ENCODE peak calls at places on chromosomes 5 and 9, in four cellular contexts. F is endodermal cell, N is GM10248, C is tibial nerve. Q is an unnamed sample.

GRCh38 chr9:35611230-35611797 is 6.3 kb downstream of the TESK1 start:
- DNase-seq in C (peak), N (peak), F (peak), Q (peak)

GRCh38 chr9:93185261-93186150 is 1.6 kb downstream of the WNK2 start:
- DNase-seq in C (no peak), F (peak), N (no peak), Q (no peak)

GRCh38 chr5:88248743-88249540 is 19.7 kb downstream of the TMEM161B start:
- DNase-seq in C (no peak), F (no peak), N (no peak), Q (no peak)

GRCh38 chr9:134390537-134390936 is 64.3 kb downstream of the RXRA start:
- DNase-seq in C (no peak), F (no peak), N (peak), Q (peak)

GRCh38 chr5:41648976-41649375 is 138.6 kb upstream of the PLCXD3 start:
- DNase-seq in N (no peak), F (no peak), C (no peak), Q (no peak)

GRCh38 chr5:14545890-14546289 is 35.7 kb upstream of the OTULINL start:
- DNase-seq in C (no peak), F (no peak), N (no peak), Q (no peak)

GRCh38 chr9:97980918-97981827 is 2.0 kb upstream of the ANP32B start:
- DNase-seq in C (no peak), N (no peak), F (no peak), Q (no peak)

GRCh38 chr5:5891350-5891749 is 468.9 kb downstream of the ICE1 start:
- DNase-seq in C (no peak), F (no peak), N (no peak), Q (no peak)

GRCh38 chr9:125409217-125409636 is 147.6 kb downstream of the GAPVD1 start:
- DNase-seq in C (no peak), F (peak), N (peak), Q (peak)

GRCh38 chr5:104932431-104932830 is 1369.8 kb upstream of the NUDT12 start:
- DNase-seq in F (peak), C (no peak), N (no peak), Q (no peak)

GRCh38 chr9:18438300-18438925 is 35.5 kb upstream of the ADAMTSL1 start:
- DNase-seq in N (no peak), C (peak), F (peak), Q (no peak)

GRCh38 chr9:89797970-89798369 is 193.2 kb downstream of the GADD45G start:
- DNase-seq in F (no peak), C (no peak), N (no peak), Q (no peak)

GRCh38 chr5:66171349-66172344 is 27.5 kb downstream of the SREK1 start:
- DNase-seq in F (no peak), N (peak), C (peak), Q (peak)

GRCh38 chr9:94624621-94625020 is 14.7 kb downstream of the FBP1 start:
- DNase-seq in C (no peak), N (no peak), F (no peak), Q (no peak)

GRCh38 chr5:132225165-132226032 is 2.3 kb downstream of the P4HA2 start:
- DNase-seq in C (peak), F (peak), N (no peak), Q (no peak)

GRCh38 chr5:17964067-17964466 is 329.8 kb downstream of the TAF11L14 start:
- DNase-seq in C (no peak), F (no peak), N (no peak), Q (no peak)

GRCh38 chr5:1171340-1171941 is 30.0 kb upstream of the SLC6A19 start:
- DNase-seq in C (no peak), N (no peak), F (no peak), Q (no peak)

GRCh38 chr5:54905942-54906537 is 79.4 kb downstream of the ESM1 start:
- DNase-seq in N (peak), F (peak), C (peak), Q (no peak)

GRCh38 chr5:124660229-124661093 is 86.0 kb downstream of the ZNF608 start:
- DNase-seq in F (peak), C (no peak), N (no peak), Q (no peak)

GRCh38 chr5:165138261-165138660 is 1632.8 kb downstream of the MAT2B start:
- DNase-seq in C (no peak), N (no peak), F (no peak), Q (no peak)

GRCh38 chr9:68802525-68803015 is 97.5 kb downstream of the PIP5K1B start:
- DNase-seq in N (peak), C (no peak), F (no peak), Q (peak)

GRCh38 chr5:32450952-32451351 is 6.4 kb upstream of the ZFR start:
- DNase-seq in F (peak), N (no peak), C (no peak), Q (no peak)

GRCh38 chr5:175385691-175386360 is 58.2 kb downstream of the DRD1 start:
- DNase-seq in C (no peak), F (no peak), N (no peak), Q (no peak)

GRCh38 chr9:121876658-121877271 is 216.3 kb downstream of the TTLL11 start:
- DNase-seq in C (no peak), N (no peak), F (peak), Q (no peak)

GRCh38 chr5:25713259-25713658 is 1068.5 kb upstream of the CDH10 start:
- DNase-seq in F (peak), C (no peak), N (no peak), Q (no peak)

GRCh38 chr9:99693888-99694287 is 127.8 kb upstream of the NR4A3 start:
- DNase-seq in F (no peak), N (no peak), C (no peak), Q (no peak)

GRCh38 chr5:151222769-151223446 is 984 bp downstream of the CCDC69 start:
- DNase-seq in C (no peak), N (peak), F (peak), Q (peak)

GRCh38 chr5:113421643-113422132 is 13.1 kb downstream of the TSSK1B start:
- DNase-seq in F (no peak), N (no peak), C (no peak), Q (no peak)

GRCh38 chr9:16715404-16715803 is 155.1 kb downstream of the BNC2 start:
- DNase-seq in C (no peak), F (no peak), N (no peak), Q (no peak)

GRCh38 chr5:87944553-87945320 is 323.9 kb downstream of the TMEM161B start:
- DNase-seq in F (peak), N (no peak), C (no peak), Q (no peak)

GRCh38 chr9:121685795-121686377 is 34.5 kb downstream of the DAB2IP start:
- DNase-seq in N (no peak), F (no peak), C (no peak), Q (no peak)

GRCh38 chr5:181217111-181217804 is 5.8 kb upstream of the TRIM41 start:
- DNase-seq in F (peak), C (peak), N (no peak), Q (peak)

GRCh38 chr5:168089201-168089887 is 202.1 kb upstream of the WWC1 start:
- DNase-seq in F (no peak), C (no peak), N (no peak), Q (no peak)

GRCh38 chr5:34659168-34659567 is 3.0 kb downstream of the RAI14 start:
- DNase-seq in N (no peak), F (no peak), C (no peak), Q (no peak)

GRCh38 chr5:150587830-150588494 is 52.5 kb upstream of the SYNPO start:
- DNase-seq in N (no peak), F (peak), C (no peak), Q (no peak)

DNA sequence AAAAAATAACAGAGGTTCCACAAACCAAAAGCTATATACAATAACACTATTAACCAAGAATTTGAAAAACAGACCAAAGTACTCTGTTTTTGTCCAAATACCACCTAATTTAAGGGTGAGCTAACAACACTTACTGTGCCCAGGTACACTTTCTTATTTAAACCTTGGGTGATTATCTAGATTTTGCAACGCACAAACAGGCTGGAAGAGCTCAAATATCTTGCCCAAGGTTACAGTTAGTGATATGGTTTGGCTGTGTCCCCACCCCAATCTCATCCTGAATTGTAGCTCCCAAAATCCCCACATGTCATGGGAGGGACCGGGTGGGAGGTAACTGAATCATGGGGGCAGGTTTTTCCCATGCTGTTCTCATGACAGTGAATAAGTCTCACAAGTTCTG is 58.9 kb downstream of the CDK5RAP2 start:
- DNase-seq in F (no peak), N (no peak), C (no peak), Q (no peak)
- TF ChIP-seq CTCF in F (no peak), N (no peak), C (no peak), Q (no peak)

GRCh38 chr5:43646997-43647396 is 44.0 kb downstream of the NNT start:
- DNase-seq in C (no peak), F (no peak), N (no peak), Q (no peak)
- TF ChIP-seq CTCF in C (no peak), F (peak), N (no peak), Q (no peak)

GRCh38 chr9:107087256-107087655 is 195.8 kb upstream of the RAD23B start:
- DNase-seq in C (no peak), F (no peak), N (no peak), Q (no peak)
- TF ChIP-seq CTCF in C (no peak), F (peak), N (no peak), Q (no peak)

GRCh38 chr5:74272831-74273545 is 367.5 kb downstream of the ENC1 start:
- DNase-seq in F (no peak), C (no peak), N (no peak), Q (no peak)
- TF ChIP-seq CTCF in F (no peak), C (no peak), N (no peak), Q (no peak)

DNA sequence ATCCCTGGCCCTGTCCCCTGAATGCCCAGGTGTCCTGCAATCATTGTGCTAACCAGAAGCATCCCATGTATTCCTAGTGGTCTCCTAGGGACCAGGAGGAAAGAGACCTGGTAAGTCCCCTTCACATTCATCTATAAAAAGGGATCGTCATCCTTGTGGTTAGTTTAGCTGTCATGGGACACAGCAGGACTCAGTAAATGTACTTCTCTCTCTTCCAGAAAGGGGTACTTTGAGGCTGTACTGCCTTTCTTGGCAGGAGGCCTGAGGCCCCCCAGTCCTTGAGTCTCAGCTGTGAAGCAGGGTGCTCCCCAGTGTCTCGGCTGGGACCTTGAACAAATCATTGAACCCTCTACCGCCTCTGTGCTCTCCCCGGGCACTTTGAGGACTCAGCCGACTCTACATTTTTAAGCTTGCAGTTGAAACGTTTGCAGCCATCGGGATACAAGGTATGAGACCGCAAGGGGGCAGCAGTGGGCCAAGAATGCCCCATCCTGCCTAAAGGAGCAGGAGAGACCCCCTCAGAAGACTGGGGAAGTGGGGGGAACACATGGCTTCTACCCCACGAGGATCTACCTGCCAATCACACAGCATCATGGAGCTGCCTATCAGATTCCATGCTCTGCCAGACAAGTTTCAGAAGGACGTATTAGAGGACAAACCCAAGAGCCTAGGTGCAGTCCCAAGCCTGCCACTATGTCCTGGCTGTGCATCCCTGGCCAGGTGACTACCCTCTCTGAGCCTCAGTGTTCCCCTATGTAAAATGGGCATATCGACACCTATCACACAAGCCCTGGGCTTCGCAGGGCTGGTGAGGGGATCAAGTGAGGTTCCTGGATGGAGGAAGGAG is 2.4 kb upstream of the PHYKPL start:
- DNase-seq in C (peak), N (peak), F (peak), Q (peak)
- TF ChIP-seq CTCF in C (peak), N (peak), F (peak), Q (peak)

GRCh38 chr5:167051369-167051768 is 1240.1 kb upstream of the WWC1 start:
- DNase-seq in F (no peak), N (no peak), C (no peak), Q (no peak)

GRCh38 chr5:167049771-167050567 is 1241.5 kb upstream of the WWC1 start:
- DNase-seq in F (peak), C (no peak), N (no peak), Q (no peak)

GRCh38 chr5:167049043-167049663 is 1242.3 kb upstream of the WWC1 start:
- DNase-seq in N (peak), C (peak), F (peak), Q (peak)

DNA sequence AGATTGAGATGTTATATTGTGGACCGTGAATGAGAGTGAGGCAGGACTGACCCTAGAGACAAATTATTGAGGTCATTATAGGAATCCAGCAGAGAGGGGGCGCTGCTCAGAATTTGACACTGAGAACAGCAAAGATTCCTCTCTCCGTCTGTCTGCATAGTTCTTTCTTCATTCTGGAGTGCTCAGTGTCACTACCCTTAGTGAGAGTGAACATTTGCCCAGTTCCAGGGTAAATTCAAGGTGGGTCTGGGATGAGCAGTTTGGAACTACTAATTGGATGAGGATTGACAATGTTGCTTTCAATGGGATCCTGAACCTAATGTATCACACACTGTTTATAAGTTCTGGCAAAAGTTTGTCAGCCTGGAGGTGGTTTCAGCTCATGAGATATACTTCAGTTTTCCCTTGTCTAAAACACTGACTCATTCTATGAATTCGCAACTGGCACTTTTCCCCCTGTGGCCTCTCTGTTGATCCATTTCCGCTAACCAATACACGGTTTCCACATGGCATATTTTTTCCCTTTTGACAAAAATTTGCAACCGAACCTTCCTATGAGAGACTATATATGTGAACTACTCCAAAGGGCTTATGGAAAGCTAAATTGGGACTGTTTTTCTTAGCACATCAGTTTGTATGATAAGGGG is 1240.8 kb upstream of the WWC1 start:
- DNase-seq in N (no peak), C (no peak), F (peak), Q (no peak)
- TF ChIP-seq CTCF in N (no peak), C (no peak), F (peak), Q (no peak)

DNA sequence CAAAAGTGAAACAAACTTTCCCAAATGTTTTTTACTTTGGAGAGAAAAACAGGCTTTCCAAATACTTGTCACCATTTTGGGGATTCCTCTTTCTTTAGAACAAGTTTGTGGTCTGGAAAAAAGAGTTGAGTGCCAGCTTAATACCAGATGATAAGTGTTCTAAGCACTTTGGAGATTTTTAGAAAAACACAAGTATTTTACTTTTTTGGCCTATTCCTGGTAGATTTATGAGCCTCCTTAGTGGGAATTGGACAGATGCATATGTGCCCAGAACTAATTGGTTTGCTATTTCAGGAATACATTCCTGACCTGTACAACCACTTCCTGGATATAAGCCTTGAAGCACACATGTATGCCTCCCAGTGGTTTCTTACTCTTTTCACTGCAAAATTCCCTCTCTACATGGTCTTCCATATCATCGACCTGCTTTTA is 40.5 kb downstream of the GPR21 start:
- DNase-seq in N (no peak), F (no peak), C (no peak), Q (no peak)
- TF ChIP-seq CTCF in N (no peak), F (no peak), C (no peak), Q (no peak)

GRCh38 chr5:67985686-67986387 is 229.7 kb upstream of the PIK3R1 start:
- DNase-seq in C (no peak), F (no peak), N (no peak), Q (no peak)
- TF ChIP-seq CTCF in C (no peak), F (no peak), N (no peak), Q (no peak)

DNA sequence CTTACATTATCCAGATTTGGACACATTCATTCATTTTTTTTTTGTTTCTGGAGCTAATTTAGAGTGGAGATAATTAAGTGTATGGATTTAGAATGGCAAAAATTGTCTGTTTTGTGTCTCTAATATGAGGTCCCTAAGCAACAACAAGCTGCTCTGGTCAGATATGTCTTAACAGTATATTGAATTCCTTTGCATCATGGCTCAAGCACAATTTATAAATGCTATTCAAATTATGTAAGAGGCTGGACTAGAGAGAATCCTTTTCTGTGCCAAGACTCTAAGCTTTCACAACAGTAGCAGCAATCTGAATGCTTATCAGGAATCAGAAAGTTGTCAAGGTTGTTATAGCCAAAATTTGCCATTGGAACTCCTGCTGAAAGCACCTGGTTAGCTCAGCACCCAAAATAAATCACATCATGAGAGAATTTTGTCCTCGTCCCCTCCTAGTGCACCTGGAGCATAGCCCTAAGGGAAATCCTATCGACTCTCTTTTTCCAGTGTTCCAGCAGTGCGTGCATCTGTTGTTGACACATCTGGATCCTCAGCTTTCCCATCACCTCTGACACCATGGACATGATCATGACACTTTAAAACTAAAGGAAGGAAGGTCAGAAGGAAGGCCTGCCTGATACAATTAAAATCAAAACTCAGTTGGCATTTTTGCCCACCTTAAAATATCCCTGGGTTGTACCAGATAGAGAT is 98.5 kb upstream of the HMHB1 start:
- DNase-seq in F (no peak), C (no peak), N (no peak), Q (no peak)
- TF ChIP-seq CTCF in F (no peak), C (no peak), N (no peak), Q (no peak)